ENCODE peak calls at places on chromosomes 11 and 22, in seven cellular contexts. One of them, this sample, is unnamed.
A peak's percentile ranks its signal among the peaks of the same experiment; 100 is the strongest.

GRCh38 chr11:102831128-102831708 is 12.2 kb downstream of the MMP3 start:
- DNase-seq in CD4-positive, alpha-beta memory T cell: no peak
- DNase-seq in K562: no peak
- DNase-seq in mucosa of descending colon: peak; percentile 69
- DNase-seq in PC-3: no peak
- DNase-seq in gastrocnemius medialis: peak; percentile 10
- DNase-seq in naive thymus-derived CD4-positive, alpha-beta T cell: no peak
- DNase-seq in this sample: no peak

GRCh38 chr11:115886111-115886733 is 382.0 kb upstream of the CADM1 start:
- DNase-seq in naive thymus-derived CD4-positive, alpha-beta T cell: no peak
- DNase-seq in K562: no peak
- DNase-seq in PC-3: no peak
- DNase-seq in gastrocnemius medialis: no peak
- DNase-seq in mucosa of descending colon: no peak
- DNase-seq in CD4-positive, alpha-beta memory T cell: no peak
- DNase-seq in this sample: no peak

GRCh38 chr11:57541099-57541670 is 3.8 kb downstream of the SMTNL1 start:
- DNase-seq in naive thymus-derived CD4-positive, alpha-beta T cell: no peak
- DNase-seq in PC-3: no peak
- DNase-seq in K562: no peak
- DNase-seq in CD4-positive, alpha-beta memory T cell: no peak
- DNase-seq in gastrocnemius medialis: peak; percentile 75
- DNase-seq in mucosa of descending colon: no peak
- DNase-seq in this sample: no peak

GRCh38 chr22:38843201-38843715 is 570 bp downstream of the NPTXR start:
- DNase-seq in gastrocnemius medialis: no peak
- DNase-seq in mucosa of descending colon: peak; percentile 49
- DNase-seq in PC-3: peak; percentile 55
- DNase-seq in naive thymus-derived CD4-positive, alpha-beta T cell: peak; percentile 67
- DNase-seq in K562: peak; percentile 60
- DNase-seq in CD4-positive, alpha-beta memory T cell: peak; percentile 61
- DNase-seq in this sample: peak; percentile 87

GRCh38 chr11:17012712-17013547 is 1.3 kb downstream of the PLEKHA7 start:
- DNase-seq in gastrocnemius medialis: no peak
- DNase-seq in CD4-positive, alpha-beta memory T cell: no peak
- DNase-seq in naive thymus-derived CD4-positive, alpha-beta T cell: no peak
- DNase-seq in mucosa of descending colon: peak; percentile 77
- DNase-seq in K562: no peak
- DNase-seq in PC-3: peak; percentile 94
- DNase-seq in this sample: no peak

GRCh38 chr11:118533769-118534729 is 3.1 kb downstream of the TMEM25 start:
- DNase-seq in mucosa of descending colon: peak; percentile 49
- DNase-seq in naive thymus-derived CD4-positive, alpha-beta T cell: no peak
- DNase-seq in CD4-positive, alpha-beta memory T cell: no peak
- DNase-seq in PC-3: no peak
- DNase-seq in gastrocnemius medialis: no peak
- DNase-seq in K562: no peak
- DNase-seq in this sample: no peak

GRCh38 chr22:38273135-38273761 is 438 bp upstream of the TMEM184B start:
- DNase-seq in PC-3: no peak
- DNase-seq in mucosa of descending colon: no peak
- DNase-seq in K562: no peak
- DNase-seq in naive thymus-derived CD4-positive, alpha-beta T cell: no peak
- DNase-seq in CD4-positive, alpha-beta memory T cell: no peak
- DNase-seq in gastrocnemius medialis: no peak
- DNase-seq in this sample: no peak

GRCh38 chr22:43126506-43127165 is 16.1 kb downstream of the BIK start:
- DNase-seq in naive thymus-derived CD4-positive, alpha-beta T cell: no peak
- DNase-seq in CD4-positive, alpha-beta memory T cell: no peak
- DNase-seq in mucosa of descending colon: peak; percentile 71
- DNase-seq in K562: peak; percentile 64
- DNase-seq in PC-3: peak; percentile 88
- DNase-seq in gastrocnemius medialis: no peak
- DNase-seq in this sample: no peak

GRCh38 chr11:86910592-86910991 is 44.6 kb downstream of the FZD4 start:
- DNase-seq in mucosa of descending colon: no peak
- DNase-seq in CD4-positive, alpha-beta memory T cell: no peak
- DNase-seq in naive thymus-derived CD4-positive, alpha-beta T cell: no peak
- DNase-seq in gastrocnemius medialis: no peak
- DNase-seq in K562: no peak
- DNase-seq in PC-3: peak; percentile 91
- DNase-seq in this sample: no peak

GRCh38 chr11:44366741-44367140 is 56.8 kb upstream of the ALX4 start:
- DNase-seq in gastrocnemius medialis: no peak
- DNase-seq in mucosa of descending colon: no peak
- DNase-seq in CD4-positive, alpha-beta memory T cell: no peak
- DNase-seq in naive thymus-derived CD4-positive, alpha-beta T cell: no peak
- DNase-seq in K562: no peak
- DNase-seq in PC-3: no peak
- DNase-seq in this sample: no peak

GRCh38 chr11:116693206-116694016 is 79.4 kb downstream of the BUD13 start:
- DNase-seq in naive thymus-derived CD4-positive, alpha-beta T cell: no peak
- DNase-seq in PC-3: peak; percentile 86
- DNase-seq in CD4-positive, alpha-beta memory T cell: no peak
- DNase-seq in gastrocnemius medialis: no peak
- DNase-seq in K562: no peak
- DNase-seq in mucosa of descending colon: peak; percentile 70
- DNase-seq in this sample: no peak

GRCh38 chr11:66335531-66336233 is 552 bp downstream of the RIN1 start:
- DNase-seq in PC-3: peak; percentile 58
- DNase-seq in gastrocnemius medialis: no peak
- DNase-seq in CD4-positive, alpha-beta memory T cell: no peak
- DNase-seq in mucosa of descending colon: peak; percentile 61
- DNase-seq in K562: no peak
- DNase-seq in naive thymus-derived CD4-positive, alpha-beta T cell: no peak
- DNase-seq in this sample: peak; percentile 52

GRCh38 chr11:125364085-125364822 is 131.8 kb downstream of the FEZ1 start:
- DNase-seq in mucosa of descending colon: no peak
- DNase-seq in naive thymus-derived CD4-positive, alpha-beta T cell: no peak
- DNase-seq in gastrocnemius medialis: no peak
- DNase-seq in PC-3: peak; percentile 70
- DNase-seq in CD4-positive, alpha-beta memory T cell: no peak
- DNase-seq in K562: no peak
- DNase-seq in this sample: no peak

GRCh38 chr11:91871791-91872190 is 352.8 kb upstream of the FAT3 start:
- DNase-seq in CD4-positive, alpha-beta memory T cell: no peak
- DNase-seq in naive thymus-derived CD4-positive, alpha-beta T cell: no peak
- DNase-seq in PC-3: peak; percentile 74
- DNase-seq in mucosa of descending colon: no peak
- DNase-seq in K562: no peak
- DNase-seq in gastrocnemius medialis: no peak
- DNase-seq in this sample: no peak

GRCh38 chr22:17806437-17806836 is 32.2 kb upstream of the BID start:
- DNase-seq in CD4-positive, alpha-beta memory T cell: no peak
- DNase-seq in mucosa of descending colon: no peak
- DNase-seq in K562: no peak
- DNase-seq in naive thymus-derived CD4-positive, alpha-beta T cell: no peak
- DNase-seq in gastrocnemius medialis: no peak
- DNase-seq in PC-3: no peak
- DNase-seq in this sample: no peak

GRCh38 chr22:50148991-50149721 is 21.4 kb upstream of the PANX2 start:
- DNase-seq in mucosa of descending colon: peak; percentile 79
- DNase-seq in CD4-positive, alpha-beta memory T cell: peak; percentile 75
- DNase-seq in PC-3: peak; percentile 72
- DNase-seq in K562: peak; percentile 82
- DNase-seq in naive thymus-derived CD4-positive, alpha-beta T cell: peak; percentile 80
- DNase-seq in gastrocnemius medialis: no peak
- DNase-seq in this sample: peak; percentile 75

GRCh38 chr22:35205956-35206355 is 51.3 kb upstream of the HMGXB4 start:
- DNase-seq in mucosa of descending colon: no peak
- DNase-seq in CD4-positive, alpha-beta memory T cell: no peak
- DNase-seq in K562: no peak
- DNase-seq in naive thymus-derived CD4-positive, alpha-beta T cell: no peak
- DNase-seq in gastrocnemius medialis: no peak
- DNase-seq in PC-3: no peak
- DNase-seq in this sample: no peak

GRCh38 chr11:74717211-74717997 is 13.8 kb downstream of the CHRDL2 start:
- DNase-seq in mucosa of descending colon: no peak
- DNase-seq in gastrocnemius medialis: no peak
- DNase-seq in K562: no peak
- DNase-seq in CD4-positive, alpha-beta memory T cell: no peak
- DNase-seq in PC-3: no peak
- DNase-seq in naive thymus-derived CD4-positive, alpha-beta T cell: no peak
- DNase-seq in this sample: no peak

GRCh38 chr22:36328635-36329216 is 59.0 kb downstream of the MYH9 start:
- DNase-seq in CD4-positive, alpha-beta memory T cell: no peak
- DNase-seq in naive thymus-derived CD4-positive, alpha-beta T cell: no peak
- DNase-seq in K562: peak; percentile 34
- DNase-seq in mucosa of descending colon: no peak
- DNase-seq in gastrocnemius medialis: peak; percentile 51
- DNase-seq in PC-3: peak; percentile 69
- DNase-seq in this sample: peak; percentile 65

GRCh38 chr11:93715797-93716396 is 25.4 kb downstream of the TAF1D start:
- DNase-seq in K562: no peak
- DNase-seq in gastrocnemius medialis: no peak
- DNase-seq in mucosa of descending colon: no peak
- DNase-seq in PC-3: no peak
- DNase-seq in CD4-positive, alpha-beta memory T cell: no peak
- DNase-seq in naive thymus-derived CD4-positive, alpha-beta T cell: no peak
- DNase-seq in this sample: no peak

DNA sequence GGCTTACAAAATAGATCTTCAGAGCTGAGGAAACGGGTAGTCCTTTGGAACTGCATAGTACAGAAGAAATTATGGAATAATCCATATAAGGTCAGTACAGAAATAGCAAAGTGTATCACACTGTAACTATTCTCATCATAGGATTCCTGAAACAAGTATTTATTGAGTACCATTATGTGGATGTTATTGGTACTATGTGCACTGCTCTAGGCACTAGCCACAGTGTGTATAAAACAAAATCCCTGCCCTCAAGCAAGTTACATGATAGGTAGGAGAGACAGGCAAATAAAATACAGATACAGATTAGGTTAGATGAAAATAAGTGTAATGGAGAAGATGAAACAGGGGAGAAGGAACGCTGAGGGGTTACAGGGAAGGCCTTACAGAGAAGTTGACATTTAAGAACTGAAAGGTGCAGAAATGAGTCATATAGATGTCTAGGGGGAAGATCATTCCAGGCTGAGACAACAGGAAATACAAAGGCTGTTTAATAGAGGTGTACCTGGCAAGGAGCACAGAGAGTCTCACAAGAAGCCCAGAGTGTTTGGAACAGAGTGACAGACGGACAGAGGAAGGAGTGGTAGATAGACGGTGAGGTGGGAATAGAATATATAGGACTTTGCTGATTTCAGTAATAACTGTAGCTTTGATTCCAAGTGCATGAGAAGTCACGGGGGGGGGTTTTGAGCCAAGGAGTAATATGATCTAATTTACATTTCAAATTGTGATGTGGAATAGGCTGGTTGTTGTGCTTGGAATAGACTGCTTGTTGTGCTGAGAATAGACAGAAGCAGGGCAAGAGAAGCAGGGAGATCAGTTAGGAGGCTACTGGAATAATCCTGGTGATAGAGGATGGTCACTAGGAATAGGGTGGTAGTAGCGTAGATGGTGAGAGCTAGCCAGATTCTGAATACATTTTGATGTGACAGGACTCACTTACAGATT is 13.7 kb downstream of the RNF141 start:
- DNase-seq in naive thymus-derived CD4-positive, alpha-beta T cell: no peak
- DNase-seq in gastrocnemius medialis: no peak
- DNase-seq in PC-3: peak; percentile 81
- DNase-seq in K562: no peak
- DNase-seq in CD4-positive, alpha-beta memory T cell: no peak
- DNase-seq in mucosa of descending colon: no peak
- DNase-seq in this sample: no peak
- H3K36me3 ChIP-seq in naive thymus-derived CD4-positive, alpha-beta T cell: peaks cover 56% of the 10 kb centered on the region
- H3K36me3 ChIP-seq in gastrocnemius medialis: peaks cover 35% of the 10 kb centered on the region
- H3K36me3 ChIP-seq in PC-3: peaks cover 3% of the 10 kb centered on the region
- H3K36me3 ChIP-seq in K562: peaks cover 66% of the 10 kb centered on the region
- H3K36me3 ChIP-seq in CD4-positive, alpha-beta memory T cell: peaks cover 22% of the 10 kb centered on the region
- H3K36me3 ChIP-seq in mucosa of descending colon: no peaks in the 10 kb centered on the region
- H3K36me3 ChIP-seq in this sample: no peaks in the 10 kb centered on the region

GRCh38 chr22:31342389-31343125 is 3.6 kb downstream of the PATZ1 start:
- DNase-seq in naive thymus-derived CD4-positive, alpha-beta T cell: no peak
- DNase-seq in PC-3: no peak
- DNase-seq in K562: no peak
- DNase-seq in gastrocnemius medialis: no peak
- DNase-seq in CD4-positive, alpha-beta memory T cell: no peak
- DNase-seq in mucosa of descending colon: peak; percentile 31
- DNase-seq in this sample: no peak

GRCh38 chr22:31343235-31344191 is 2.6 kb downstream of the PATZ1 start:
- DNase-seq in PC-3: peak; percentile 77
- DNase-seq in naive thymus-derived CD4-positive, alpha-beta T cell: no peak
- DNase-seq in CD4-positive, alpha-beta memory T cell: peak; percentile 12
- DNase-seq in K562: no peak
- DNase-seq in gastrocnemius medialis: no peak
- DNase-seq in mucosa of descending colon: peak; percentile 88
- DNase-seq in this sample: peak; percentile 75

GRCh38 chr22:31340360-31340759 is 5.8 kb downstream of the PATZ1 start:
- DNase-seq in mucosa of descending colon: no peak
- DNase-seq in naive thymus-derived CD4-positive, alpha-beta T cell: no peak
- DNase-seq in gastrocnemius medialis: no peak
- DNase-seq in CD4-positive, alpha-beta memory T cell: no peak
- DNase-seq in K562: no peak
- DNase-seq in PC-3: no peak
- DNase-seq in this sample: no peak

GRCh38 chr22:31340765-31341247 is 5.3 kb downstream of the PATZ1 start:
- DNase-seq in mucosa of descending colon: no peak
- DNase-seq in naive thymus-derived CD4-positive, alpha-beta T cell: no peak
- DNase-seq in CD4-positive, alpha-beta memory T cell: no peak
- DNase-seq in PC-3: no peak
- DNase-seq in gastrocnemius medialis: no peak
- DNase-seq in K562: no peak
- DNase-seq in this sample: no peak

GRCh38 chr22:31341386-31342088 is 4.6 kb downstream of the PATZ1 start:
- DNase-seq in naive thymus-derived CD4-positive, alpha-beta T cell: no peak
- DNase-seq in PC-3: no peak
- DNase-seq in mucosa of descending colon: no peak
- DNase-seq in K562: no peak
- DNase-seq in gastrocnemius medialis: no peak
- DNase-seq in CD4-positive, alpha-beta memory T cell: no peak
- DNase-seq in this sample: no peak
- H3K4me3 ChIP-seq in naive thymus-derived CD4-positive, alpha-beta T cell: no peak overlapping the region
- H3K4me3 ChIP-seq in PC-3: no peak overlapping the region
- H3K4me3 ChIP-seq in mucosa of descending colon: no peak overlapping the region
- H3K4me3 ChIP-seq in K562: no peak overlapping the region
- H3K4me3 ChIP-seq in gastrocnemius medialis: no peak overlapping the region
- H3K4me3 ChIP-seq in CD4-positive, alpha-beta memory T cell: no peak overlapping the region
- H3K4me3 ChIP-seq in this sample: no peak overlapping the region

GRCh38 chr11:96334219-96334618 is 8.8 kb downstream of the MAML2 start:
- DNase-seq in mucosa of descending colon: no peak
- DNase-seq in K562: no peak
- DNase-seq in CD4-positive, alpha-beta memory T cell: no peak
- DNase-seq in gastrocnemius medialis: no peak
- DNase-seq in naive thymus-derived CD4-positive, alpha-beta T cell: no peak
- DNase-seq in PC-3: no peak
- DNase-seq in this sample: no peak
- H3K4me1 ChIP-seq in mucosa of descending colon: peaks cover 43% of the 10 kb centered on the region
- H3K4me1 ChIP-seq in K562: peaks cover 75% of the 10 kb centered on the region
- H3K4me1 ChIP-seq in CD4-positive, alpha-beta memory T cell: peaks cover 95% of the 10 kb centered on the region
- H3K4me1 ChIP-seq in gastrocnemius medialis: no peaks in the 10 kb centered on the region
- H3K4me1 ChIP-seq in naive thymus-derived CD4-positive, alpha-beta T cell: peaks cover 23% of the 10 kb centered on the region
- H3K4me1 ChIP-seq in PC-3: peaks cover 31% of the 10 kb centered on the region
- H3K4me1 ChIP-seq in this sample: peaks cover 17% of the 10 kb centered on the region

GRCh38 chr11:19918302-19919049 is 205.8 kb downstream of the NAV2 start:
- DNase-seq in gastrocnemius medialis: no peak
- DNase-seq in PC-3: peak; percentile 22
- DNase-seq in mucosa of descending colon: no peak
- DNase-seq in naive thymus-derived CD4-positive, alpha-beta T cell: no peak
- DNase-seq in K562: no peak
- DNase-seq in CD4-positive, alpha-beta memory T cell: no peak
- DNase-seq in this sample: no peak
- H3K36me3 ChIP-seq in gastrocnemius medialis: no peaks in the 10 kb centered on the region
- H3K36me3 ChIP-seq in PC-3: no peaks in the 10 kb centered on the region
- H3K36me3 ChIP-seq in mucosa of descending colon: no peaks in the 10 kb centered on the region
- H3K36me3 ChIP-seq in naive thymus-derived CD4-positive, alpha-beta T cell: no peaks in the 10 kb centered on the region
- H3K36me3 ChIP-seq in K562: no peaks in the 10 kb centered on the region
- H3K36me3 ChIP-seq in CD4-positive, alpha-beta memory T cell: no peaks in the 10 kb centered on the region
- H3K36me3 ChIP-seq in this sample: no peaks in the 10 kb centered on the region

This sample was measured in BE2C.